ENCODE peak calls at places on chromosome 11, in four cellular contexts. O is cardiac muscle cell, I is testis, P is natural killer cell. H is an unnamed sample.

GRCh38 chr11:128502736-128503135 is 84.6 kb downstream of the ETS1 start:
- DNase-seq in P (no peak), O (peak; percentile 92), I (no peak), H (no peak)

GRCh38 chr11:66154109-66154508 is 84.0 kb downstream of the PACS1 start:
- DNase-seq in P (no peak), I (no peak), O (no peak), H (no peak)

GRCh38 chr11:13098890-13099289 is 89.8 kb downstream of the RASSF10 start:
- DNase-seq in P (no peak), I (no peak), O (no peak), H (no peak)

GRCh38 chr11:96328395-96329010 is 14.5 kb downstream of the MAML2 start:
- DNase-seq in O (peak; percentile 45), I (no peak), P (no peak), H (no peak)

GRCh38 chr11:113331436-113331835 is 17.1 kb downstream of the TTC12 start:
- DNase-seq in P (no peak), I (no peak), O (no peak), H (no peak)

GRCh38 chr11:76512851-76513653 is 68.2 kb downstream of the EMSY start:
- DNase-seq in P (no peak), I (no peak), O (peak; percentile 68), H (no peak)

GRCh38 chr11:58471892-58472291 is 29.9 kb upstream of the OR5B12 start:
- DNase-seq in P (no peak), O (no peak), I (no peak), H (no peak)

GRCh38 chr11:103889679-103890078 is 146.8 kb upstream of the DDI1 start:
- DNase-seq in O (no peak), I (no peak), P (no peak), H (no peak)

GRCh38 chr11:128294685-128295079 is 292.7 kb downstream of the ETS1 start:
- DNase-seq in O (no peak), I (no peak), P (no peak), H (no peak)